ENCODE peak calls at places on chromosomes 3 and 15, in ten cellular contexts. H, F, D, W, P, N, B, E, C and S are unnamed samples.

GRCh38 chr15:41971089-41971892 is 1.1 kb downstream of the EHD4 start:
- DNase-seq in H (peak; percentile 91), F (no peak), D (peak; percentile 69), W (peak; percentile 63), P (peak; percentile 64), N (peak; percentile 53), B (peak; percentile 94), E (peak; percentile 71), C (peak; percentile 68), S (peak; percentile 90)

GRCh38 chr3:141262306-141262705 is 30.7 kb downstream of the PXYLP1 start:
- DNase-seq in H (no peak), F (no peak), D (no peak), W (no peak), P (no peak), N (peak; percentile 5), B (no peak), E (no peak), C (no peak), S (no peak)

GRCh38 chr15:52790941-52791751 is 1.0 kb upstream of the ONECUT1 start:
- DNase-seq in H (no peak), F (no peak), D (no peak), W (no peak), P (no peak), N (no peak), B (no peak), E (no peak), C (no peak), S (no peak)

GRCh38 chr3:123036352-123037014 is 8.9 kb upstream of the SEMA5B start:
- DNase-seq in H (no peak), F (no peak), D (no peak), W (no peak), P (no peak), N (no peak), B (no peak), E (no peak), C (no peak), S (no peak)

GRCh38 chr3:129616713-129617112 is 10.2 kb upstream of the PLXND1 start:
- DNase-seq in H (peak; percentile 62), F (no peak), D (no peak), W (no peak), P (no peak), N (no peak), B (peak; percentile 57), E (no peak), C (no peak), S (no peak)

GRCh38 chr3:123285066-123285465 is 83.3 kb downstream of the SEC22A start:
- DNase-seq in H (no peak), F (no peak), D (no peak), W (no peak), P (no peak), N (no peak), B (no peak), E (no peak), C (no peak), S (no peak)

GRCh38 chr15:98745650-98746374 is 97.5 kb downstream of the IGF1R start:
- DNase-seq in H (no peak), F (no peak), D (no peak), W (no peak), P (no peak), N (no peak), B (no peak), E (no peak), C (no peak), S (no peak)

GRCh38 chr3:4062621-4063020 is 240.5 kb upstream of the SETMAR start:
- DNase-seq in H (no peak), F (no peak), D (no peak), W (no peak), P (no peak), N (no peak), B (no peak), E (no peak), C (no peak), S (no peak)

GRCh38 chr3:136817448-136817847 is 1.5 kb upstream of the SLC35G2 start:
- DNase-seq in H (no peak), F (no peak), D (no peak), W (no peak), P (no peak), N (peak; percentile 40), B (no peak), E (no peak), C (no peak), S (no peak)

GRCh38 chr3:65919841-65920240 is 118.9 kb downstream of the MAGI1 start:
- DNase-seq in H (no peak), F (no peak), D (no peak), W (no peak), P (no peak), N (no peak), B (no peak), E (no peak), C (no peak), S (no peak)

GRCh38 chr3:38590521-38590920 is 59.0 kb downstream of the SCN5A start:
- DNase-seq in H (no peak), F (no peak), D (no peak), W (no peak), P (no peak), N (no peak), B (no peak), E (no peak), C (no peak), S (peak; percentile 39)

GRCh38 chr15:48416301-48416700 is 85.1 kb downstream of the DUT start:
- DNase-seq in H (peak; percentile 21), F (no peak), D (no peak), W (no peak), P (no peak), N (no peak), B (peak; percentile 36), E (no peak), C (no peak), S (no peak)

GRCh38 chr3:40103829-40104228 is 205.7 kb upstream of the EIF1B start:
- DNase-seq in H (no peak), F (no peak), D (no peak), W (no peak), P (no peak), N (no peak), B (no peak), E (no peak), C (no peak), S (no peak)

GRCh38 chr15:73564255-73564654 is 68.9 kb downstream of the NPTN start:
- DNase-seq in H (no peak), F (no peak), D (no peak), W (no peak), P (no peak), N (peak; percentile 58), B (no peak), E (no peak), C (no peak), S (no peak)

GRCh38 chr3:45984331-45985312 is 11.0 kb downstream of the FYCO1 start:
- DNase-seq in H (no peak), F (no peak), D (no peak), W (no peak), P (no peak), N (no peak), B (no peak), E (no peak), C (no peak), S (no peak)

GRCh38 chr3:55474213-55474632 is 12.9 kb downstream of the WNT5A start:
- DNase-seq in H (no peak), F (no peak), D (no peak), W (no peak), P (no peak), N (no peak), B (no peak), E (no peak), C (no peak), S (no peak)

GRCh38 chr3:107518050-107518449 is 4.7 kb upstream of the BBX start:
- DNase-seq in H (no peak), F (no peak), D (no peak), W (no peak), P (no peak), N (no peak), B (no peak), E (no peak), C (no peak), S (no peak)

GRCh38 chr15:25711691-25712090 is 151.4 kb downstream of the ATP10A start:
- DNase-seq in H (no peak), F (peak; percentile 27), D (no peak), W (no peak), P (no peak), N (no peak), B (no peak), E (no peak), C (no peak), S (peak; percentile 65)

GRCh38 chr15:50138391-50138790 is 19.4 kb upstream of the ATP8B4 start:
- DNase-seq in H (no peak), F (no peak), D (no peak), W (no peak), P (no peak), N (no peak), B (no peak), E (no peak), C (no peak), S (no peak)

GRCh38 chr3:138426211-138426610 is 8.2 kb upstream of the ESYT3 start:
- DNase-seq in H (no peak), F (no peak), D (no peak), W (no peak), P (no peak), N (no peak), B (no peak), E (no peak), C (no peak), S (no peak)

GRCh38 chr3:52311567-52312119 is 4.5 kb upstream of the DNAH1 start:
- DNase-seq in H (no peak), F (no peak), D (no peak), W (no peak), P (no peak), N (no peak), B (no peak), E (no peak), C (no peak), S (no peak)

GRCh38 chr15:38646716-38647115 is 82.1 kb upstream of the RASGRP1 start:
- DNase-seq in H (no peak), F (no peak), D (no peak), W (no peak), P (no peak), N (no peak), B (no peak), E (no peak), C (no peak), S (no peak)

GRCh38 chr3:131762981-131763380 is 260.2 kb upstream of the MRPL3 start:
- DNase-seq in H (no peak), F (no peak), D (no peak), W (no peak), P (no peak), N (no peak), B (no peak), E (no peak), C (no peak), S (no peak)

GRCh38 chr3:159170436-159171003 is 368.7 kb downstream of the MFSD1 start:
- DNase-seq in H (no peak), F (no peak), D (no peak), W (no peak), P (no peak), N (no peak), B (no peak), E (no peak), C (no peak), S (no peak)

GRCh38 chr15:80072285-80072684 is 12.8 kb downstream of the ZFAND6 start:
- DNase-seq in H (peak; percentile 45), F (no peak), D (no peak), W (no peak), P (no peak), N (peak; percentile 84), B (peak; percentile 78), E (peak; percentile 59), C (no peak), S (no peak)

GRCh38 chr15:55742927-55743614 is at the start of gene PRTG:
- DNase-seq in H (peak; percentile 60), F (no peak), D (no peak), W (no peak), P (no peak), N (peak; percentile 63), B (peak; percentile 20), E (no peak), C (no peak), S (no peak)

GRCh38 chr15:37135225-37135624 is 34.9 kb upstream of the MEIS2 start:
- DNase-seq in H (no peak), F (no peak), D (no peak), W (no peak), P (no peak), N (peak; percentile 9), B (peak; percentile 49), E (no peak), C (no peak), S (no peak)

GRCh38 chr15:57445872-57446271 is 69.6 kb downstream of the CGNL1 start:
- DNase-seq in H (no peak), F (no peak), D (no peak), W (no peak), P (no peak), N (no peak), B (no peak), E (no peak), C (no peak), S (no peak)